ENCODE peak calls at places on chromosomes 1 and 21, in six cellular contexts. One of them, this sample, is unnamed.

GRCh38 chr1:200558866-200559459 is 61.6 kb downstream of the KIF14 start:
- DNase-seq in HepG2: peak
- DNase-seq in A549: peak
- DNase-seq in H1: no peak
- DNase-seq in K562: peak
- DNase-seq in WTC11: no peak
- DNase-seq in this sample: peak

GRCh38 chr1:197200468-197200899 is 54.0 kb upstream of the ASPM start:
- DNase-seq in H1: no peak
- DNase-seq in K562: peak
- DNase-seq in WTC11: no peak
- DNase-seq in HepG2: no peak
- DNase-seq in A549: no peak
- DNase-seq in this sample: peak

GRCh38 chr1:10765734-10766478 is 30.5 kb downstream of the CASZ1 start:
- DNase-seq in H1: no peak
- DNase-seq in A549: no peak
- DNase-seq in HepG2: no peak
- DNase-seq in K562: no peak
- DNase-seq in WTC11: no peak
- DNase-seq in this sample: no peak

GRCh38 chr21:27298465-27298864 is 331.6 kb upstream of the ADAMTS5 start:
- DNase-seq in WTC11: no peak
- DNase-seq in K562: no peak
- DNase-seq in A549: no peak
- DNase-seq in HepG2: no peak
- DNase-seq in H1: no peak
- DNase-seq in this sample: no peak

GRCh38 chr1:209187589-209187988 is 395.9 kb upstream of the CAMK1G start:
- DNase-seq in HepG2: no peak
- DNase-seq in WTC11: no peak
- DNase-seq in K562: no peak
- DNase-seq in H1: no peak
- DNase-seq in A549: no peak
- DNase-seq in this sample: no peak

GRCh38 chr1:92191726-92192125 is 26.0 kb upstream of the C1orf146 start:
- DNase-seq in H1: no peak
- DNase-seq in WTC11: no peak
- DNase-seq in K562: no peak
- DNase-seq in HepG2: no peak
- DNase-seq in A549: no peak
- DNase-seq in this sample: no peak

GRCh38 chr1:233627823-233628222 is 13.9 kb downstream of the KCNK1 start:
- DNase-seq in HepG2: no peak
- DNase-seq in A549: no peak
- DNase-seq in K562: no peak
- DNase-seq in WTC11: no peak
- DNase-seq in H1: no peak
- DNase-seq in this sample: no peak

GRCh38 chr1:67647036-67647798 is 37.8 kb upstream of the GADD45A start:
- DNase-seq in K562: no peak
- DNase-seq in HepG2: no peak
- DNase-seq in A549: no peak
- DNase-seq in WTC11: no peak
- DNase-seq in H1: no peak
- DNase-seq in this sample: peak

GRCh38 chr1:99217599-99217998 is 46.7 kb upstream of the PLPPR4 start:
- DNase-seq in K562: no peak
- DNase-seq in HepG2: no peak
- DNase-seq in A549: no peak
- DNase-seq in H1: peak
- DNase-seq in WTC11: peak
- DNase-seq in this sample: no peak

GRCh38 chr1:212665241-212666115 is 34.2 kb downstream of the BATF3 start:
- DNase-seq in H1: peak
- DNase-seq in A549: peak
- DNase-seq in WTC11: peak
- DNase-seq in HepG2: peak
- DNase-seq in K562: peak
- DNase-seq in this sample: peak

GRCh38 chr1:209839875-209840491 is 12.2 kb downstream of the UTP25 start:
- DNase-seq in HepG2: peak
- DNase-seq in H1: no peak
- DNase-seq in A549: peak
- DNase-seq in WTC11: no peak
- DNase-seq in K562: no peak
- DNase-seq in this sample: peak

GRCh38 chr1:66981679-66982078 is 56.9 kb downstream of the MIER1 start:
- DNase-seq in A549: no peak
- DNase-seq in WTC11: no peak
- DNase-seq in K562: no peak
- DNase-seq in HepG2: no peak
- DNase-seq in H1: no peak
- DNase-seq in this sample: no peak

GRCh38 chr1:106526650-106527049 is 529.8 kb upstream of the PRMT6 start:
- DNase-seq in K562: no peak
- DNase-seq in WTC11: no peak
- DNase-seq in H1: no peak
- DNase-seq in HepG2: no peak
- DNase-seq in A549: no peak
- DNase-seq in this sample: no peak

GRCh38 chr21:27590271-27590670 is 623.4 kb upstream of the ADAMTS5 start:
- DNase-seq in K562: no peak
- DNase-seq in HepG2: no peak
- DNase-seq in H1: no peak
- DNase-seq in WTC11: no peak
- DNase-seq in A549: no peak
- DNase-seq in this sample: peak

GRCh38 chr1:40178200-40178599 is 17.0 kb downstream of the RLF start:
- DNase-seq in K562: no peak
- DNase-seq in H1: no peak
- DNase-seq in WTC11: no peak
- DNase-seq in A549: no peak
- DNase-seq in HepG2: no peak
- DNase-seq in this sample: no peak

GRCh38 chr21:45060675-45061311 is 13.6 kb upstream of the ADARB1 start:
- DNase-seq in K562: no peak
- DNase-seq in HepG2: no peak
- DNase-seq in H1: no peak
- DNase-seq in WTC11: no peak
- DNase-seq in A549: no peak
- DNase-seq in this sample: no peak

GRCh38 chr21:45067462-45068285 is 6.7 kb upstream of the ADARB1 start:
- DNase-seq in K562: peak
- DNase-seq in H1: no peak
- DNase-seq in A549: no peak
- DNase-seq in HepG2: no peak
- DNase-seq in WTC11: no peak
- DNase-seq in this sample: no peak

GRCh38 chr21:45060089-45060488 is 14.3 kb upstream of the ADARB1 start:
- DNase-seq in K562: no peak
- DNase-seq in WTC11: no peak
- DNase-seq in HepG2: no peak
- DNase-seq in A549: no peak
- DNase-seq in H1: no peak
- DNase-seq in this sample: no peak

GRCh38 chr21:45064618-45065399 is 9.6 kb upstream of the ADARB1 start:
- DNase-seq in K562: no peak
- DNase-seq in WTC11: no peak
- DNase-seq in HepG2: no peak
- DNase-seq in A549: no peak
- DNase-seq in H1: no peak
- DNase-seq in this sample: no peak

DNA sequence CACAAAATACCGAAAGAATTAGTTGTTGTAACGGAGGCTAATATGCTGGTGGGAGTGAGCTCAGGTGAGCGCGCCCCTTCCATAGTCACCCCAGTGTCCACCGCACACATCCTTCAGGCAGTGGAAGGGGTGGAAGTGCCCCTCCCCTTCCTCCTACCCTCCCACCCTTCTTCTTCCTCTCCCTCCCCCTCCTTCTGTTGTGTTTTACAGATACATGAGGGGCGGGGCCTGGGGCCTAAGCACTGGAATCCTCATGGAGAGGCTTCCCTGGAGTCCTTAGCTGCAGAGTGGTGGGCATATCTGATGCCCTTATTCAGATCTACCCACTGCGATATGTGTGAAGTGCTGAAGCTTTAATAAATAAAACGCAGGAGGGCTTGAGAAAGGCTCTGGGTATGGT is 10.3 kb upstream of the ADARB1 start:
- DNase-seq in A549: no peak
- DNase-seq in WTC11: no peak
- DNase-seq in H1: no peak
- DNase-seq in K562: no peak
- DNase-seq in HepG2: no peak
- DNase-seq in this sample: no peak
- TF ChIP-seq JUN in A549: no peak
- TF ChIP-seq JUN in WTC11: no peak
- TF ChIP-seq JUN in H1: no peak
- TF ChIP-seq JUN in K562: no peak
- TF ChIP-seq JUN in HepG2: no peak
- TF ChIP-seq JUN in this sample: no peak

DNA sequence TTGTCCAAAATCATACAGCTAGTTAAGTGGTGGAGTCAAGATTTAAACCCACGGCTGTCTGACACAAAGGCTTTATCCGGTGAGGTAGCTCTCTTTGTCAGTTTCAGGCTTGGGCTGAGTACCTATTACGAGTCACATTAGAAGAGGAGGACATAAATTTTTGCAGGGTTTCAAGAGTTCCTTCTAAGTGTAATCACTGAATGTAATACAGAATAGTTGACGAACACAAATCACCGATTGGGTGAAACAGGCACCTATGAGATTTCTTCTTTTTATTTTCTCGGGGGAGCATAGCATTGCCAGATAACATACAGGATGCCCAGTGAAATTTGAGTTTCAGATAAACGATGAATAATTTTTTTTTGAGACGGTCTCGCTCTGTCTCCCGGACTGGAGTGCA is 847 bp downstream of the PSMD4 start:
- DNase-seq in K562: no peak
- DNase-seq in H1: no peak
- DNase-seq in A549: peak
- DNase-seq in WTC11: no peak
- DNase-seq in HepG2: no peak
- DNase-seq in this sample: no peak
- TF ChIP-seq MAX in K562: no peak
- TF ChIP-seq MAX in H1: no peak
- TF ChIP-seq MAX in A549: no peak
- TF ChIP-seq MAX in WTC11: no peak
- TF ChIP-seq MAX in HepG2: no peak
- TF ChIP-seq MAX in this sample: no peak

DNA sequence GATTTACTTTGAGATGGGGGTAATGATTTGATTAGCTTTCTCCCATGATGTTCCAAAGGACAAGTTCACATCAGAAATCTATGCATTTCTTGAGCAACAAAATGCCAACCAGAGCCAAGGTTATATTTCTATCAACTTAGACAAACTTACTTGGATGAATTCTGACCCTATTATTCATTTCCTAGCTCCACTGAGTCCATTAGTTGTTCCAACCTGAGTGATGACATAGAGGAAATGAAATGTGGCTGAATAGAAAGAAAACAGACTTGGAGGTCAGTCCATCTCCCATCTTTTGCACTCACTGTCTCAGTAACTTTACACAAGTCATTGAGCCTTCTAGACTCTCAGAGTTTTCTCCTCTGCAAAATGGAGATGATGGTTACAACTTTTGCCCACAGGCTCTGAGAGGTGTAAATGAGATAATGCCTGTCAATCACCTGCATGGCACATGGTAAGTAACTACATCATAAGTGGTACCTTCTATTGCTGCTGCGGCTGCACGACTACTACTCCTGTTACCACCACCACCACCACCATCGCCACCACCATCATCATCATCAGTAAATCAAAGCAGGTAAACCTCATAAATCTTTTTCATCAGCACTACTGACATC is 98.2 kb downstream of the PTPN14 start:
- DNase-seq in HepG2: no peak
- DNase-seq in K562: no peak
- DNase-seq in H1: no peak
- DNase-seq in A549: no peak
- DNase-seq in WTC11: no peak
- DNase-seq in this sample: peak
- TF ChIP-seq JUN in HepG2: no peak
- TF ChIP-seq JUN in K562: no peak
- TF ChIP-seq JUN in H1: no peak
- TF ChIP-seq JUN in A549: no peak
- TF ChIP-seq JUN in WTC11: no peak
- TF ChIP-seq JUN in this sample: peak

GRCh38 chr1:185561629-185562028 is 172.6 kb upstream of the HMCN1 start:
- DNase-seq in A549: no peak
- DNase-seq in HepG2: no peak
- DNase-seq in K562: no peak
- DNase-seq in H1: no peak
- DNase-seq in WTC11: no peak
- DNase-seq in this sample: no peak

GRCh38 chr1:185562623-185563359 is 171.4 kb upstream of the HMCN1 start:
- DNase-seq in HepG2: no peak
- DNase-seq in A549: no peak
- DNase-seq in K562: no peak
- DNase-seq in H1: no peak
- DNase-seq in WTC11: no peak
- DNase-seq in this sample: no peak

GRCh38 chr1:185559151-185559550 is 175.0 kb upstream of the HMCN1 start:
- DNase-seq in K562: no peak
- DNase-seq in A549: no peak
- DNase-seq in HepG2: no peak
- DNase-seq in WTC11: no peak
- DNase-seq in H1: no peak
- DNase-seq in this sample: no peak

GRCh38 chr1:185560760-185561159 is 173.4 kb upstream of the HMCN1 start:
- DNase-seq in WTC11: no peak
- DNase-seq in A549: no peak
- DNase-seq in HepG2: no peak
- DNase-seq in K562: no peak
- DNase-seq in H1: no peak
- DNase-seq in this sample: no peak

GRCh38 chr1:185559684-185560310 is 174.4 kb upstream of the HMCN1 start:
- DNase-seq in WTC11: peak
- DNase-seq in K562: peak
- DNase-seq in HepG2: peak
- DNase-seq in A549: peak
- DNase-seq in H1: peak
- DNase-seq in this sample: peak
- TF ChIP-seq MAX in WTC11: no peak
- TF ChIP-seq MAX in K562: no peak
- TF ChIP-seq MAX in HepG2: no peak
- TF ChIP-seq MAX in A549: no peak
- TF ChIP-seq MAX in H1: no peak
- TF ChIP-seq MAX in this sample: no peak

GRCh38 chr21:18602711-18603110 is 199.1 kb upstream of the TMPRSS15 start:
- DNase-seq in K562: no peak
- DNase-seq in WTC11: no peak
- DNase-seq in HepG2: no peak
- DNase-seq in A549: no peak
- DNase-seq in H1: no peak
- DNase-seq in this sample: no peak

GRCh38 chr21:18608226-18608625 is 204.6 kb upstream of the TMPRSS15 start:
- DNase-seq in HepG2: no peak
- DNase-seq in K562: no peak
- DNase-seq in WTC11: no peak
- DNase-seq in H1: no peak
- DNase-seq in A549: no peak
- DNase-seq in this sample: no peak

GRCh38 chr21:18603246-18603645 is 199.7 kb upstream of the TMPRSS15 start:
- DNase-seq in H1: no peak
- DNase-seq in WTC11: no peak
- DNase-seq in K562: no peak
- DNase-seq in A549: no peak
- DNase-seq in HepG2: no peak
- DNase-seq in this sample: peak
- TF ChIP-seq JUN in H1: no peak
- TF ChIP-seq JUN in WTC11: no peak
- TF ChIP-seq JUN in K562: no peak
- TF ChIP-seq JUN in A549: no peak
- TF ChIP-seq JUN in HepG2: no peak
- TF ChIP-seq JUN in this sample: no peak